ENCODE peak calls at places on chromosomes 12 and 14, in five cellular contexts. One of them, this sample, is unnamed.

GRCh38 chr12:15472036-15472435 is 149.7 kb downstream of the PTPRO start:
- DNase-seq in AG08395: no peak
- DNase-seq in SK-N-SH: no peak
- DNase-seq in stimulated activated CD4-positive, alpha-beta T cell treated with anti-CD3 and anti-CD28 coated beads, Interleukin-4, amount 100 ng/mL, for 48 hours: no peak
- DNase-seq in NCI-H2171 treated with DMSO at 0.1 percent for 48 hours: no peak
- DNase-seq in this sample: no peak

GRCh38 chr12:70971395-70971794 is 50.9 kb upstream of the PTPRR start:
- DNase-seq in NCI-H2171 treated with DMSO at 0.1 percent for 48 hours: no peak
- DNase-seq in SK-N-SH: no peak
- DNase-seq in AG08395: no peak
- DNase-seq in stimulated activated CD4-positive, alpha-beta T cell treated with anti-CD3 and anti-CD28 coated beads, Interleukin-4, amount 100 ng/mL, for 48 hours: no peak
- DNase-seq in this sample: no peak

GRCh38 chr12:118922405-118922804 is 58.9 kb upstream of the SRRM4 start:
- DNase-seq in SK-N-SH: no peak
- DNase-seq in AG08395: no peak
- DNase-seq in stimulated activated CD4-positive, alpha-beta T cell treated with anti-CD3 and anti-CD28 coated beads, Interleukin-4, amount 100 ng/mL, for 48 hours: no peak
- DNase-seq in NCI-H2171 treated with DMSO at 0.1 percent for 48 hours: no peak
- DNase-seq in this sample: no peak

GRCh38 chr12:57519758-57520007 is 631 bp downstream of the DDIT3 start:
- DNase-seq in NCI-H2171 treated with DMSO at 0.1 percent for 48 hours: no peak
- DNase-seq in SK-N-SH: no peak
- DNase-seq in stimulated activated CD4-positive, alpha-beta T cell treated with anti-CD3 and anti-CD28 coated beads, Interleukin-4, amount 100 ng/mL, for 48 hours: peak; percentile 9
- DNase-seq in AG08395: no peak
- DNase-seq in this sample: no peak

GRCh38 chr12:68792952-68793351 is 15.0 kb upstream of the MDM2 start:
- DNase-seq in stimulated activated CD4-positive, alpha-beta T cell treated with anti-CD3 and anti-CD28 coated beads, Interleukin-4, amount 100 ng/mL, for 48 hours: no peak
- DNase-seq in SK-N-SH: peak; percentile 65
- DNase-seq in NCI-H2171 treated with DMSO at 0.1 percent for 48 hours: peak; percentile 10
- DNase-seq in AG08395: peak; percentile 40
- DNase-seq in this sample: no peak

GRCh38 chr14:100709252-100709955 is 17.3 kb upstream of the DLK1 start:
- DNase-seq in stimulated activated CD4-positive, alpha-beta T cell treated with anti-CD3 and anti-CD28 coated beads, Interleukin-4, amount 100 ng/mL, for 48 hours: no peak
- DNase-seq in AG08395: peak; percentile 54
- DNase-seq in SK-N-SH: no peak
- DNase-seq in NCI-H2171 treated with DMSO at 0.1 percent for 48 hours: no peak
- DNase-seq in this sample: peak; percentile 50

GRCh38 chr12:100733817-100734593 is 60.6 kb upstream of the ANO4 start:
- DNase-seq in SK-N-SH: no peak
- DNase-seq in stimulated activated CD4-positive, alpha-beta T cell treated with anti-CD3 and anti-CD28 coated beads, Interleukin-4, amount 100 ng/mL, for 48 hours: no peak
- DNase-seq in NCI-H2171 treated with DMSO at 0.1 percent for 48 hours: peak; percentile 46
- DNase-seq in AG08395: peak; percentile 54
- DNase-seq in this sample: no peak

GRCh38 chr12:123071401-123072304 is 79.2 kb downstream of the PITPNM2 start:
- DNase-seq in AG08395: peak; percentile 41
- DNase-seq in stimulated activated CD4-positive, alpha-beta T cell treated with anti-CD3 and anti-CD28 coated beads, Interleukin-4, amount 100 ng/mL, for 48 hours: no peak
- DNase-seq in NCI-H2171 treated with DMSO at 0.1 percent for 48 hours: no peak
- DNase-seq in SK-N-SH: no peak
- DNase-seq in this sample: no peak

GRCh38 chr12:103956515-103957027 is 9.1 kb upstream of the TDG start:
- DNase-seq in AG08395: peak; percentile 29
- DNase-seq in SK-N-SH: no peak
- DNase-seq in NCI-H2171 treated with DMSO at 0.1 percent for 48 hours: no peak
- DNase-seq in stimulated activated CD4-positive, alpha-beta T cell treated with anti-CD3 and anti-CD28 coated beads, Interleukin-4, amount 100 ng/mL, for 48 hours: no peak
- DNase-seq in this sample: no peak

GRCh38 chr12:49055092-49055491 is 5.5 kb downstream of the KMT2D start:
- DNase-seq in stimulated activated CD4-positive, alpha-beta T cell treated with anti-CD3 and anti-CD28 coated beads, Interleukin-4, amount 100 ng/mL, for 48 hours: no peak
- DNase-seq in AG08395: no peak
- DNase-seq in NCI-H2171 treated with DMSO at 0.1 percent for 48 hours: no peak
- DNase-seq in SK-N-SH: no peak
- DNase-seq in this sample: no peak

GRCh38 chr12:12403264-12404248 is 46.7 kb downstream of the BORCS5 start:
- DNase-seq in SK-N-SH: no peak
- DNase-seq in NCI-H2171 treated with DMSO at 0.1 percent for 48 hours: no peak
- DNase-seq in AG08395: no peak
- DNase-seq in stimulated activated CD4-positive, alpha-beta T cell treated with anti-CD3 and anti-CD28 coated beads, Interleukin-4, amount 100 ng/mL, for 48 hours: no peak
- DNase-seq in this sample: no peak

GRCh38 chr12:78725951-78726550 is 138.5 kb upstream of the SYT1 start:
- DNase-seq in SK-N-SH: no peak
- DNase-seq in stimulated activated CD4-positive, alpha-beta T cell treated with anti-CD3 and anti-CD28 coated beads, Interleukin-4, amount 100 ng/mL, for 48 hours: no peak
- DNase-seq in AG08395: no peak
- DNase-seq in NCI-H2171 treated with DMSO at 0.1 percent for 48 hours: no peak
- DNase-seq in this sample: no peak

GRCh38 chr12:45831590-45831989 is 102.1 kb downstream of the ARID2 start:
- DNase-seq in AG08395: no peak
- DNase-seq in stimulated activated CD4-positive, alpha-beta T cell treated with anti-CD3 and anti-CD28 coated beads, Interleukin-4, amount 100 ng/mL, for 48 hours: no peak
- DNase-seq in SK-N-SH: no peak
- DNase-seq in NCI-H2171 treated with DMSO at 0.1 percent for 48 hours: no peak
- DNase-seq in this sample: no peak

GRCh38 chr12:14262771-14263511 is 102.5 kb upstream of the ATF7IP start:
- DNase-seq in NCI-H2171 treated with DMSO at 0.1 percent for 48 hours: no peak
- DNase-seq in SK-N-SH: no peak
- DNase-seq in stimulated activated CD4-positive, alpha-beta T cell treated with anti-CD3 and anti-CD28 coated beads, Interleukin-4, amount 100 ng/mL, for 48 hours: no peak
- DNase-seq in AG08395: no peak
- DNase-seq in this sample: no peak

This sample was measured in uterus.